ENCODE peak calls at places on chromosomes 11 and 22, in six cellular contexts. N is tibial artery, R is pons, J is AML-193, S is cardiac muscle cell, D is GM10248. U is an unnamed sample.
A peak's percentile ranks its signal among the peaks of the same experiment; 100 is the strongest.

GRCh38 chr11:36030707-36031365 is 87.0 kb downstream of the LDLRAD3 start:
- DNase-seq in D (no peak), N (no peak), R (no peak), J (no peak), S (peak; percentile 41), U (no peak)

GRCh38 chr11:22432331-22433065 is 94.3 kb downstream of the SLC17A6 start:
- DNase-seq in N (no peak), J (no peak), R (peak; percentile 19), D (peak; percentile 15), S (peak; percentile 83), U (peak; percentile 56)

GRCh38 chr11:56783448-56784041 is 35.0 kb upstream of the OR9G4 start:
- DNase-seq in D (peak; percentile 19), J (peak; percentile 4), N (no peak), S (peak; percentile 72), R (peak; percentile 74), U (no peak)

GRCh38 chr11:62552931-62553838 is 6.6 kb upstream of the AHNAK start:
- DNase-seq in S (peak; percentile 93), D (no peak), N (peak; percentile 96), R (no peak), J (peak; percentile 84), U (peak; percentile 94)

GRCh38 chr11:113274708-113275582 is 39.4 kb upstream of the TTC12 start:
- DNase-seq in R (peak; percentile 43), D (no peak), S (peak; percentile 14), N (no peak), J (no peak), U (no peak)

GRCh38 chr11:17611503-17612220 is 64.6 kb downstream of the OTOG start:
- DNase-seq in S (no peak), J (no peak), R (no peak), N (no peak), D (peak; percentile 8), U (peak; percentile 36)

GRCh38 chr11:65780770-65781151 is at the start of gene AP5B1:
- DNase-seq in J (peak; percentile 41), R (no peak), S (peak; percentile 51), D (peak; percentile 90), N (peak; percentile 81), U (no peak)

GRCh38 chr11:66841861-66842260 is 1.4 kb upstream of the RCE1 start:
- DNase-seq in J (no peak), N (no peak), R (no peak), D (no peak), S (no peak), U (no peak)

GRCh38 chr11:45933131-45933821 is 10.8 kb downstream of the LARGE2 start:
- DNase-seq in S (peak; percentile 15), D (peak; percentile 73), J (no peak), N (peak; percentile 60), R (peak; percentile 42), U (no peak)

GRCh38 chr11:19756675-19757475 is 44.2 kb downstream of the NAV2 start:
- DNase-seq in D (no peak), R (peak; percentile 55), N (peak; percentile 74), S (peak; percentile 52), J (no peak), U (no peak)

GRCh38 chr11:133619973-133620372 is 87.7 kb upstream of the OPCML start:
- DNase-seq in N (no peak), R (peak; percentile 37), S (no peak), D (no peak), J (no peak), U (no peak)

GRCh38 chr11:45318516-45318915 is 32.4 kb upstream of the SYT13 start:
- DNase-seq in S (no peak), J (no peak), R (no peak), D (no peak), N (peak; percentile 24), U (peak; percentile 34)

GRCh38 chr11:19279455-19279854 is 38.7 kb upstream of the E2F8 start:
- DNase-seq in D (no peak), R (no peak), J (peak; percentile 4), S (no peak), N (no peak), U (no peak)

GRCh38 chr22:45328822-45329535 is 19.2 kb downstream of the FAM118A start:
- DNase-seq in R (no peak), N (no peak), D (no peak), J (no peak), S (no peak), U (no peak)

GRCh38 chr11:9568854-9569587 is 4.4 kb upstream of the WEE1 start:
- DNase-seq in S (peak; percentile 93), N (peak; percentile 81), J (peak; percentile 54), R (no peak), D (no peak), U (peak; percentile 83)

GRCh38 chr11:2553886-2554285 is 109.1 kb downstream of the KCNQ1 start:
- DNase-seq in N (peak; percentile 25), S (no peak), J (no peak), R (no peak), D (no peak), U (no peak)

GRCh38 chr11:44950625-44951472 is at the start of gene TP53I11:
- DNase-seq in D (peak; percentile 58), S (peak; percentile 91), R (no peak), J (peak; percentile 35), N (peak; percentile 90), U (peak; percentile 85)

GRCh38 chr22:29146101-29146560 is 59.6 kb upstream of the EMID1 start:
- DNase-seq in D (no peak), S (no peak), R (no peak), J (no peak), N (no peak), U (no peak)

GRCh38 chr11:95501761-95502266 is 270.8 kb upstream of the SESN3 start:
- DNase-seq in D (no peak), S (no peak), J (no peak), N (no peak), R (no peak), U (no peak)

GRCh38 chr11:102447941-102448868 is 4.4 kb downstream of the TMEM123 start:
- DNase-seq in D (no peak), J (no peak), S (no peak), R (no peak), N (no peak), U (no peak)

GRCh38 chr11:135069884-135070283 is 657.8 kb upstream of the B3GAT1 start:
- DNase-seq in D (no peak), N (no peak), J (no peak), R (no peak), S (no peak), U (no peak)

GRCh38 chr11:83819936-83820549 is 533.9 kb upstream of the CCDC90B start:
- DNase-seq in D (peak; percentile 11), R (peak; percentile 90), S (peak; percentile 82), N (no peak), J (peak; percentile 49), U (no peak)

GRCh38 chr11:64870176-64870892 is 8.1 kb downstream of the EHD1 start:
- DNase-seq in N (peak; percentile 87), D (no peak), J (peak; percentile 22), R (no peak), S (peak; percentile 61), U (peak; percentile 92)

GRCh38 chr22:19876941-19877625 is 22.4 kb upstream of the GNB1L start:
- DNase-seq in D (no peak), S (no peak), R (no peak), J (no peak), N (peak; percentile 56), U (no peak)

GRCh38 chr11:29781268-29781667 is 235.6 kb downstream of the KCNA4 start:
- DNase-seq in R (no peak), D (no peak), S (peak; percentile 34), J (no peak), N (no peak), U (no peak)

GRCh38 chr11:122763108-122763507 is 75.2 kb upstream of the CRTAM start:
- DNase-seq in R (no peak), N (no peak), D (no peak), S (no peak), J (no peak), U (no peak)

GRCh38 chr11:68798221-68798813 is 43.4 kb downstream of the CPT1A start:
- DNase-seq in J (no peak), D (peak; percentile 61), N (no peak), S (peak; percentile 31), R (no peak), U (no peak)

GRCh38 chr11:127017482-127017881 is 16.9 kb upstream of the KIRREL3 start:
- DNase-seq in D (no peak), R (no peak), N (no peak), S (peak; percentile 51), J (no peak), U (no peak)

GRCh38 chr11:9688716-9689511 is 25.0 kb downstream of the SWAP70 start:
- DNase-seq in S (peak; percentile 78), D (peak; percentile 45), N (no peak), R (peak; percentile 96), J (peak; percentile 56), U (no peak)

GRCh38 chr11:64250875-64251721 is at the start of gene PLCB3:
- DNase-seq in N (no peak), D (peak; percentile 91), J (peak; percentile 25), R (no peak), S (peak; percentile 58), U (no peak)

GRCh38 chr11:197741-198235 is 4.9 kb downstream of the SCGB1C1 start:
- DNase-seq in J (no peak), R (no peak), S (no peak), D (no peak), N (peak; percentile 61), U (no peak)

GRCh38 chr22:22955866-22956535 is 68.4 kb downstream of the IGLL5 start:
- DNase-seq in R (peak; percentile 76), J (peak; percentile 72), D (peak; percentile 65), S (peak; percentile 86), N (no peak), U (peak; percentile 69)

GRCh38 chr11:59197990-59198389 is 14.7 kb downstream of the MPEG1 start:
- DNase-seq in N (peak; percentile 94), R (peak; percentile 83), J (no peak), D (no peak), S (peak; percentile 88), U (peak; percentile 73)

GRCh38 chr22:23774114-23774921 is 1.7 kb downstream of the MMP11 start:
- DNase-seq in R (no peak), N (no peak), J (no peak), D (no peak), S (no peak), U (no peak)

GRCh38 chr11:84425704-84426103 is 1139.5 kb upstream of the CCDC90B start:
- DNase-seq in S (no peak), D (no peak), N (no peak), J (no peak), R (no peak), U (no peak)

GRCh38 chr22:46067159-46068111 is 82.9 kb upstream of the PPARA start:
- DNase-seq in N (peak; percentile 57), S (no peak), D (no peak), R (no peak), J (no peak), U (no peak)